ENCODE peak calls at places on chromosomes 16 and 17, in five cellular contexts. S is PC-9, T is fibroblast of mammary gland, F is endothelial cell, A is uterus. V is an unnamed sample.
A peak's percentile ranks its signal among the peaks of the same experiment; 100 is the strongest.

GRCh38 chr16:88672776-88673175 is 9.9 kb upstream of the MVD start:
- DNase-seq in S (no peak), A (no peak), F (peak; percentile 59), T (no peak), V (peak; percentile 63)

GRCh38 chr17:74205274-74205673 is 1.8 kb downstream of the RPL38 start:
- DNase-seq in S (no peak), T (no peak), A (no peak), F (no peak), V (no peak)

GRCh38 chr17:2551493-2551892 is 39.8 kb upstream of the METTL16 start:
- DNase-seq in F (peak; percentile 24), A (no peak), T (no peak), S (no peak), V (no peak)

GRCh38 chr16:87856796-87857228 is 12.5 kb downstream of the SLC7A5 start:
- DNase-seq in A (no peak), S (no peak), T (no peak), F (no peak), V (no peak)

GRCh38 chr16:31082368-31083045 is 6.2 kb downstream of the PRSS53 start:
- DNase-seq in A (no peak), T (no peak), F (no peak), S (no peak), V (no peak)

GRCh38 chr17:32609085-32609484 is 122.3 kb downstream of the CDK5R1 start:
- DNase-seq in S (peak; percentile 74), T (peak; percentile 10), F (no peak), A (no peak), V (no peak)

GRCh38 chr17:43314582-43314981 is 80.8 kb upstream of the RNU2-1 start:
- DNase-seq in A (no peak), F (no peak), T (no peak), S (no peak), V (no peak)

GRCh38 chr17:42632949-42633444 is 23.5 kb downstream of the TUBG1 start:
- DNase-seq in T (no peak), F (no peak), S (no peak), A (no peak), V (no peak)

GRCh38 chr16:67268136-67268579 is 11.2 kb upstream of the PLEKHG4 start:
- DNase-seq in S (peak; percentile 87), F (no peak), T (peak; percentile 96), A (no peak), V (no peak)

GRCh38 chr17:55745258-55745657 is 5.6 kb upstream of the PCTP start:
- DNase-seq in A (no peak), T (no peak), S (no peak), F (no peak), V (no peak)

GRCh38 chr16:58882292-58882691 is 148.2 kb upstream of the GOT2 start:
- DNase-seq in F (no peak), A (no peak), S (no peak), T (no peak), V (no peak)

GRCh38 chr17:67434061-67434525 is 57.0 kb downstream of the PITPNC1 start:
- DNase-seq in T (no peak), A (no peak), S (no peak), F (no peak), V (no peak)

GRCh38 chr16:31333686-31334649 is 21.0 kb upstream of the ITGAX start:
- DNase-seq in F (no peak), T (no peak), S (peak; percentile 60), A (no peak), V (no peak)

GRCh38 chr16:70520612-70521297 is 2.6 kb downstream of the COG4 start:
- DNase-seq in T (peak; percentile 67), A (no peak), F (no peak), S (peak; percentile 39), V (no peak)

GRCh38 chr16:67345401-67345800 is 18.8 kb downstream of the LRRC36 start:
- DNase-seq in T (no peak), F (no peak), S (no peak), A (no peak), V (no peak)

GRCh38 chr16:73202176-73202729 is 154.3 kb upstream of the ZFHX3 start:
- DNase-seq in T (peak; percentile 97), S (no peak), A (peak; percentile 23), F (no peak), V (no peak)

GRCh38 chr17:42673885-42674754 is 2.7 kb downstream of the PLEKHH3 start:
- DNase-seq in S (no peak), F (peak; percentile 48), T (peak; percentile 66), A (peak; percentile 87), V (peak; percentile 59)

GRCh38 chr17:82925336-82925735 is 85.5 kb upstream of the ZNF750 start:
- DNase-seq in S (no peak), A (no peak), F (no peak), T (no peak), V (no peak)

GRCh38 chr16:19245326-19245925 is 40.1 kb upstream of the CLEC19A start:
- DNase-seq in S (no peak), T (no peak), F (no peak), A (no peak), V (no peak)

GRCh38 chr17:74117999-74118421 is 85.5 kb upstream of the RPL38 start:
- DNase-seq in A (no peak), S (no peak), T (no peak), F (no peak), V (no peak)

GRCh38 chr17:58277107-58277506 is 3.6 kb downstream of the MPO start:
- DNase-seq in T (peak; percentile 18), S (no peak), F (no peak), A (no peak), V (no peak)

GRCh38 chr17:74739227-74739831 is 2.3 kb downstream of the RAB37 start:
- DNase-seq in A (no peak), F (no peak), S (no peak), T (no peak), V (no peak)

GRCh38 chr17:49210158-49211029 is at the start of the genes ABI3 and GNGT2:
- DNase-seq in F (peak; percentile 50), S (no peak), A (no peak), T (peak; percentile 38), V (no peak)

GRCh38 chr16:7393680-7394079 is 61.0 kb downstream of the RBFOX1 start:
- DNase-seq in A (no peak), T (no peak), S (no peak), F (no peak), V (no peak)

GRCh38 chr16:67648764-67649407 is 3.9 kb downstream of the CARMIL2 start:
- DNase-seq in S (no peak), F (no peak), A (no peak), T (no peak), V (no peak)

GRCh38 chr16:50282010-50282538 is 15.7 kb downstream of the ADCY7 start:
- DNase-seq in T (peak; percentile 38), S (no peak), A (no peak), F (no peak), V (no peak)

GRCh38 chr16:2842340-2843000 is 12.4 kb downstream of the ZG16B start:
- DNase-seq in F (peak; percentile 65), S (no peak), A (peak; percentile 24), T (peak; percentile 76), V (no peak)

GRCh38 chr16:83666449-83666848 is 141.3 kb upstream of the HSBP1 start:
- DNase-seq in T (no peak), A (no peak), F (no peak), S (no peak), V (no peak)

GRCh38 chr16:82456683-82457082 is 170.1 kb upstream of the CDH13 start:
- DNase-seq in T (peak; percentile 34), F (peak; percentile 77), A (peak; percentile 16), S (peak; percentile 50), V (peak; percentile 76)

GRCh38 chr16:7399296-7399695 is 66.7 kb downstream of the RBFOX1 start:
- DNase-seq in S (no peak), A (no peak), T (no peak), F (no peak), V (no peak)

GRCh38 chr16:19005561-19006445 is 22.1 kb downstream of the TMC7 start:
- DNase-seq in T (peak; percentile 54), F (no peak), A (no peak), S (peak; percentile 55), V (no peak)

GRCh38 chr17:59839646-59840328 is 53.0 kb downstream of the TUBD1 start:
- DNase-seq in F (no peak), T (peak; percentile 35), S (peak; percentile 48), A (no peak), V (no peak)

GRCh38 chr16:66493490-66494401 is 56.2 kb downstream of the TK2 start:
- DNase-seq in S (peak; percentile 12), T (no peak), F (no peak), A (peak; percentile 9), V (no peak)

DNA sequence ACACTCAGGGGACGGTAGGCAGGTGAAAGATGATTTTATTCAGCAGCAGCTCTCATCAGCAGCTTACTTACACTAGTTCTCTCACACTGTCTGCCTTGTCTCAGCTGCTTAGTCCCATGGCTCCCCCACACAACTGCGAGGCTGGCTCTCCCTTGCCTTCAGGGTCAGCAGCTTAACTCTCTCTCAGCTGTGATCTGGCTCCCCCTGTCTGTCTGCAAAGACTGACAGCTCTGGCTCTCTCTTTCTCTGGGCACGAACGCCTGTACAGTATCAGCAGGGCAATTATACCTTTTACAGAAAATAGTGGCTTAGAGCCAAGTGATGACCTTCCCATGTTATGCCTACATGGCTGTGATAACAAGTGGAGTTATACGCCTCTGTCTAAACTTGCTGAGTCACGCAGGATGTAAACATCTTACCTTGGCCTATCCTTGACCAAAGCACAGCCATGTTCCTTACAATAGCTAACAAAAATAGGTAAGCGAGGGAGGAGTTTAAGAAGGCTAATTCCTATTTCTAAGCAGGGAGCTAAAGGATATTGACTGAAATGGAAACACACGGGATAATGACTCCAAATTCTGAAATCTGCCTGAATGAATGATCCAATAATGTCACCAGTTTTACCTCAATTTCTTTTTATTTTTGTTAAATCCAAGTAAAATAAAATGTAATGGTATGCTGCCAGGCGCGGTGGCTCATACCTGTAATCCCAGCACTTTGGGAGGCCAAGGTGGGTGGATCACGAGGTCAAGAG is 1.1 kb upstream of the NDUFAB1 start:
- DNase-seq in A (no peak), S (no peak), T (peak; percentile 11), F (peak; percentile 31), V (peak; percentile 57)
- TF ChIP-seq CTCF in A (no peak), S (no peak), T (no peak), F (no peak), V (no peak)

GRCh38 chr17:47841488-47842308 is 625 bp upstream of the SCRN2 start:
- DNase-seq in S (no peak), F (no peak), T (no peak), A (no peak), V (no peak)
- TF ChIP-seq CTCF in S (peak; percentile 30), F (peak; percentile 24), T (no peak), A (no peak), V (peak; percentile 52)

DNA sequence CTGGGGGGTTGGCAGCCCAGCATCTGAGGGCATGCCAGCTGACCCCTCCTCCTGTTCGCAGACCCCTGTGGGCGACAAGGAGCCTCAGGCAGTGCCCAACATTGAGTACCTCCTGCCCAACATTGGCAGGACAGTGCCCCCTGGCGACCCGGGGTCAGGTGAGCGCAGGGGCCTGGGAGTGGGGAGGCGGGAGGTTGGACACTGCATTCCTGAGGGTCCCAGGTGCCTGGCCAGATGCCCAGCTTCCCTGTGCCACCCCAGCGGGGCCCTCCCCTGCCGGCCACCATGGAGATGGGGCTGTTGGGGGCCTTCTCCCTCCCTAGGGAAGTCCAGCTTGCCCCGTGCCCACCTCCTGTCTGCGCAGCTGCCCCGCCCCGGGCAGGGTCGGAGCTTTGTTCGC is 70.1 kb downstream of the ARHGAP23 start:
- DNase-seq in T (no peak), S (no peak), A (no peak), F (no peak), V (no peak)
- TF ChIP-seq CTCF in T (no peak), S (no peak), A (no peak), F (no peak), V (no peak)

GRCh38 chr17:57109393-57110151 is 24.5 kb downstream of the AKAP1 start:
- DNase-seq in A (no peak), T (no peak), S (no peak), F (peak; percentile 23), V (peak; percentile 44)
- TF ChIP-seq CTCF in A (no peak), T (peak; percentile 3), S (no peak), F (peak; percentile 7), V (peak; percentile 67)

GRCh38 chr17:64180089-64180488 is 50.1 kb upstream of the ERN1 start:
- DNase-seq in F (no peak), T (peak; percentile 72), A (no peak), S (no peak), V (no peak)
- TF ChIP-seq CTCF in F (no peak), T (peak; percentile 35), A (no peak), S (no peak), V (no peak)